ENCODE peak calls at places on chromosome 6, in seven cellular contexts. One of them, this sample, is unnamed.

GRCh38 chr6:23262864-23263263 is 693.5 kb downstream of the HDGFL1 start:
- DNase-seq in mucosa of descending colon: no peak
- DNase-seq in Panc1: no peak
- DNase-seq in hepatocyte: no peak
- DNase-seq in lower lobe of right lung: no peak
- DNase-seq in right cardiac atrium: no peak
- DNase-seq in colonic mucosa: no peak
- DNase-seq in this sample: no peak

GRCh38 chr6:30219244-30219643 is 6.0 kb upstream of the TRIM26 start:
- DNase-seq in mucosa of descending colon: peak; percentile 41
- DNase-seq in Panc1: peak; percentile 48
- DNase-seq in hepatocyte: peak; percentile 74
- DNase-seq in lower lobe of right lung: no peak
- DNase-seq in right cardiac atrium: no peak
- DNase-seq in colonic mucosa: peak; percentile 72
- DNase-seq in this sample: no peak

GRCh38 chr6:10151144-10151915 is 263.5 kb downstream of the TFAP2A start:
- DNase-seq in mucosa of descending colon: no peak
- DNase-seq in Panc1: no peak
- DNase-seq in hepatocyte: no peak
- DNase-seq in lower lobe of right lung: no peak
- DNase-seq in right cardiac atrium: no peak
- DNase-seq in colonic mucosa: no peak
- DNase-seq in this sample: no peak

GRCh38 chr6:71028236-71028876 is 71.5 kb upstream of the B3GAT2 start:
- DNase-seq in mucosa of descending colon: no peak
- DNase-seq in Panc1: no peak
- DNase-seq in hepatocyte: no peak
- DNase-seq in lower lobe of right lung: no peak
- DNase-seq in right cardiac atrium: no peak
- DNase-seq in colonic mucosa: no peak
- DNase-seq in this sample: no peak

GRCh38 chr6:25446815-25447569 is 167.8 kb downstream of the CARMIL1 start:
- DNase-seq in mucosa of descending colon: no peak
- DNase-seq in Panc1: no peak
- DNase-seq in hepatocyte: no peak
- DNase-seq in lower lobe of right lung: no peak
- DNase-seq in right cardiac atrium: no peak
- DNase-seq in colonic mucosa: no peak
- DNase-seq in this sample: no peak

GRCh38 chr6:11164717-11165646 is 53.5 kb upstream of the ERVFRD-1 start:
- DNase-seq in mucosa of descending colon: no peak
- DNase-seq in Panc1: no peak
- DNase-seq in hepatocyte: no peak
- DNase-seq in lower lobe of right lung: no peak
- DNase-seq in right cardiac atrium: no peak
- DNase-seq in colonic mucosa: no peak
- DNase-seq in this sample: no peak

GRCh38 chr6:144416244-144416643 is 131.1 kb downstream of the UTRN start:
- DNase-seq in mucosa of descending colon: no peak
- DNase-seq in Panc1: no peak
- DNase-seq in hepatocyte: no peak
- DNase-seq in lower lobe of right lung: no peak
- DNase-seq in right cardiac atrium: no peak
- DNase-seq in colonic mucosa: no peak
- DNase-seq in this sample: no peak

GRCh38 chr6:21263531-21264287 is 329.8 kb upstream of the SOX4 start:
- DNase-seq in mucosa of descending colon: no peak
- DNase-seq in Panc1: no peak
- DNase-seq in hepatocyte: peak; percentile 44
- DNase-seq in lower lobe of right lung: no peak
- DNase-seq in right cardiac atrium: no peak
- DNase-seq in colonic mucosa: no peak
- DNase-seq in this sample: no peak

GRCh38 chr6:45687570-45687969 is 309.8 kb upstream of the SUPT3H start:
- DNase-seq in mucosa of descending colon: no peak
- DNase-seq in Panc1: no peak
- DNase-seq in hepatocyte: no peak
- DNase-seq in lower lobe of right lung: no peak
- DNase-seq in right cardiac atrium: no peak
- DNase-seq in colonic mucosa: no peak
- DNase-seq in this sample: no peak

GRCh38 chr6:98871057-98871456 is 36.7 kb downstream of the POU3F2 start:
- DNase-seq in mucosa of descending colon: no peak
- DNase-seq in Panc1: no peak
- DNase-seq in hepatocyte: no peak
- DNase-seq in lower lobe of right lung: no peak
- DNase-seq in right cardiac atrium: no peak
- DNase-seq in colonic mucosa: no peak
- DNase-seq in this sample: no peak

GRCh38 chr6:169230923-169231789 is 22.5 kb downstream of the THBS2 start:
- DNase-seq in mucosa of descending colon: no peak
- DNase-seq in Panc1: no peak
- DNase-seq in hepatocyte: no peak
- DNase-seq in lower lobe of right lung: no peak
- DNase-seq in right cardiac atrium: peak; percentile 71
- DNase-seq in colonic mucosa: peak; percentile 16
- DNase-seq in this sample: peak; percentile 75

GRCh38 chr6:7628479-7628878 is 38.5 kb downstream of the SNRNP48 start:
- DNase-seq in mucosa of descending colon: no peak
- DNase-seq in Panc1: no peak
- DNase-seq in hepatocyte: no peak
- DNase-seq in lower lobe of right lung: no peak
- DNase-seq in right cardiac atrium: no peak
- DNase-seq in colonic mucosa: no peak
- DNase-seq in this sample: no peak

GRCh38 chr6:66900081-66900770 is 1193.2 kb upstream of the EYS start:
- DNase-seq in mucosa of descending colon: no peak
- DNase-seq in Panc1: no peak
- DNase-seq in hepatocyte: no peak
- DNase-seq in lower lobe of right lung: no peak
- DNase-seq in right cardiac atrium: no peak
- DNase-seq in colonic mucosa: no peak
- DNase-seq in this sample: no peak

GRCh38 chr6:28250747-28251146 is 1.3 kb downstream of the ZKSCAN4 start:
- DNase-seq in mucosa of descending colon: no peak
- DNase-seq in Panc1: no peak
- DNase-seq in hepatocyte: no peak
- DNase-seq in lower lobe of right lung: no peak
- DNase-seq in right cardiac atrium: no peak
- DNase-seq in colonic mucosa: no peak
- DNase-seq in this sample: no peak

GRCh38 chr6:28251648-28252506 is at the start of gene ZKSCAN4:
- DNase-seq in mucosa of descending colon: peak; percentile 69
- DNase-seq in Panc1: peak; percentile 81
- DNase-seq in hepatocyte: peak; percentile 93
- DNase-seq in lower lobe of right lung: peak; percentile 70
- DNase-seq in right cardiac atrium: peak; percentile 78
- DNase-seq in colonic mucosa: peak; percentile 87
- DNase-seq in this sample: peak; percentile 85

GRCh38 chr6:28257042-28257441 is 2.1 kb upstream of the NKAPL start:
- DNase-seq in mucosa of descending colon: no peak
- DNase-seq in Panc1: no peak
- DNase-seq in hepatocyte: no peak
- DNase-seq in lower lobe of right lung: no peak
- DNase-seq in right cardiac atrium: no peak
- DNase-seq in colonic mucosa: no peak
- DNase-seq in this sample: no peak

GRCh38 chr6:28252507-28252975 is 472 bp upstream of the ZKSCAN4 start:
- DNase-seq in mucosa of descending colon: no peak
- DNase-seq in Panc1: no peak
- DNase-seq in hepatocyte: no peak
- DNase-seq in lower lobe of right lung: no peak
- DNase-seq in right cardiac atrium: no peak
- DNase-seq in colonic mucosa: no peak
- DNase-seq in this sample: no peak

DNA sequence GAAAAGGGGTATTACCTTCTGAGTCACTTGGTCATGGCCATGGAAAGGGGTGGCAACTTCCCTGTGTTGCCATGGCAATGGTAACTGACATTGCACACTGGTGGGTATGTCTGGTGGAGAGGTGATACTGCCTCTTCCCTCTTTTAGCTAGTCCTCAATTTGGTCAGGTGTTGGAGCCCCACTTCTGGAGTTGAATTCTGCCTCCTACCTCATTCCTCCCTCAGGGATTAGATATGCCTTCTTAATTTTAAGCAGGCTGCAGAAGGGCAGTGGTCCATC is 2.2 kb upstream of the ZKSCAN4 start:
- DNase-seq in mucosa of descending colon: no peak
- DNase-seq in Panc1: no peak
- DNase-seq in hepatocyte: no peak
- DNase-seq in lower lobe of right lung: no peak
- DNase-seq in right cardiac atrium: no peak
- DNase-seq in colonic mucosa: no peak
- DNase-seq in this sample: no peak
- H3K4me1 ChIP-seq in mucosa of descending colon: peaks cover 9% of the 10 kb centered on the region
- H3K4me1 ChIP-seq in Panc1: peaks cover 11% of the 10 kb centered on the region
- H3K4me1 ChIP-seq in hepatocyte: peaks cover 11% of the 10 kb centered on the region
- H3K4me1 ChIP-seq in lower lobe of right lung: peaks cover 24% of the 10 kb centered on the region
- H3K4me1 ChIP-seq in right cardiac atrium: peaks cover under 1% of the 10 kb centered on the region
- H3K4me1 ChIP-seq in colonic mucosa: peaks cover 6% of the 10 kb centered on the region
- H3K4me1 ChIP-seq in this sample: no peaks in the 10 kb centered on the region

GRCh38 chr6:43016166-43016915 is 2.3 kb downstream of the KLHDC3 start:
- DNase-seq in mucosa of descending colon: no peak
- DNase-seq in Panc1: no peak
- DNase-seq in hepatocyte: no peak
- DNase-seq in lower lobe of right lung: no peak
- DNase-seq in right cardiac atrium: no peak
- DNase-seq in colonic mucosa: no peak
- DNase-seq in this sample: no peak
- H3K4me3 ChIP-seq in mucosa of descending colon: no peak overlapping the region
- H3K4me3 ChIP-seq in Panc1: no peak overlapping the region
- H3K4me3 ChIP-seq in hepatocyte: no peak overlapping the region
- H3K4me3 ChIP-seq in lower lobe of right lung: no peak overlapping the region
- H3K4me3 ChIP-seq in right cardiac atrium: no peak overlapping the region
- H3K4me3 ChIP-seq in colonic mucosa: no peak overlapping the region
- H3K4me3 ChIP-seq in this sample: no peak overlapping the region

GRCh38 chr6:39804666-39805065 is 12.5 kb downstream of the DAAM2 start:
- DNase-seq in mucosa of descending colon: no peak
- DNase-seq in Panc1: no peak
- DNase-seq in hepatocyte: peak; percentile 29
- DNase-seq in lower lobe of right lung: no peak
- DNase-seq in right cardiac atrium: no peak
- DNase-seq in colonic mucosa: no peak
- DNase-seq in this sample: no peak
- H3K4me1 ChIP-seq in mucosa of descending colon: peaks cover 3% of the 10 kb centered on the region
- H3K4me1 ChIP-seq in Panc1: no peaks in the 10 kb centered on the region
- H3K4me1 ChIP-seq in hepatocyte: peaks cover 9% of the 10 kb centered on the region
- H3K4me1 ChIP-seq in lower lobe of right lung: peaks cover 41% of the 10 kb centered on the region
- H3K4me1 ChIP-seq in right cardiac atrium: peaks cover 21% of the 10 kb centered on the region
- H3K4me1 ChIP-seq in colonic mucosa: no peaks in the 10 kb centered on the region
- H3K4me1 ChIP-seq in this sample: peaks cover 5% of the 10 kb centered on the region

GRCh38 chr6:138572200-138572875 is 73.0 kb upstream of the NHSL1 start:
- DNase-seq in mucosa of descending colon: peak; percentile 76
- DNase-seq in Panc1: no peak
- DNase-seq in hepatocyte: peak; percentile 90
- DNase-seq in lower lobe of right lung: peak; percentile 80
- DNase-seq in right cardiac atrium: peak; percentile 76
- DNase-seq in colonic mucosa: peak; percentile 81
- DNase-seq in this sample: peak; percentile 77
- H3K4me3 ChIP-seq in mucosa of descending colon: no peak overlapping the region
- H3K4me3 ChIP-seq in Panc1: peak overlapping the region; percentile 35
- H3K4me3 ChIP-seq in hepatocyte: peak overlapping the region; percentile 39
- H3K4me3 ChIP-seq in lower lobe of right lung: peak overlapping the region; percentile 44
- H3K4me3 ChIP-seq in right cardiac atrium: peak overlapping the region; percentile 84
- H3K4me3 ChIP-seq in colonic mucosa: peak overlapping the region; percentile 26
- H3K4me3 ChIP-seq in this sample: peak overlapping the region; percentile 82

DNA sequence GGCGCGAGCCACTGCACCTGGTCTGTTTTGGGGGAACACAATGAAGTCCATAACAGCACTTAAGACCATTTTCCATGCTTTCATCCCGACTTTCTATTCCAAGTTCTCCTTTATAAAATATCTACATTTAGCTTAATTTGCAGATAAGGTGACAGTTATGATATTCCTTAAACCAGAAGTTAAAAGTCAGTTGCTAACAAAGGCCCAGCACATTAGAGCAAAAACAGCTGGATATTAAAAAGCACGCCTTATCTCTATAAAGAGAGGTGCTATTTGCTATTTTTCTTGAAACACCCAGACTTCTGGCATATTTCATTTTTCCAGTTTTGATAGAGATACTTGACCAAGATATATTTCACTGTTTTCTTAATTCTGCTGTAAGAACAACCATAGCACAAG is 15.8 kb downstream of the OR2B2 start:
- DNase-seq in mucosa of descending colon: no peak
- DNase-seq in Panc1: no peak
- DNase-seq in hepatocyte: no peak
- DNase-seq in lower lobe of right lung: no peak
- DNase-seq in right cardiac atrium: no peak
- DNase-seq in colonic mucosa: no peak
- DNase-seq in this sample: no peak
- H3K4me1 ChIP-seq in mucosa of descending colon: peaks cover 5% of the 10 kb centered on the region
- H3K4me1 ChIP-seq in Panc1: peaks cover 18% of the 10 kb centered on the region
- H3K4me1 ChIP-seq in hepatocyte: peaks cover 9% of the 10 kb centered on the region
- H3K4me1 ChIP-seq in lower lobe of right lung: peaks cover 17% of the 10 kb centered on the region
- H3K4me1 ChIP-seq in right cardiac atrium: no peaks in the 10 kb centered on the region
- H3K4me1 ChIP-seq in colonic mucosa: no peaks in the 10 kb centered on the region
- H3K4me1 ChIP-seq in this sample: no peaks in the 10 kb centered on the region

GRCh38 chr6:117266948-117267347 is 1.6 kb downstream of the VGLL2 start:
- DNase-seq in mucosa of descending colon: no peak
- DNase-seq in Panc1: no peak
- DNase-seq in hepatocyte: no peak
- DNase-seq in lower lobe of right lung: no peak
- DNase-seq in right cardiac atrium: no peak
- DNase-seq in colonic mucosa: no peak
- DNase-seq in this sample: no peak

GRCh38 chr6:117265425-117266266 is at the start of gene VGLL2:
- DNase-seq in mucosa of descending colon: peak; percentile 59
- DNase-seq in Panc1: no peak
- DNase-seq in hepatocyte: peak; percentile 74
- DNase-seq in lower lobe of right lung: peak; percentile 54
- DNase-seq in right cardiac atrium: peak; percentile 78
- DNase-seq in colonic mucosa: peak; percentile 30
- DNase-seq in this sample: peak; percentile 80

GRCh38 chr6:117264487-117265424 is 602 bp upstream of the VGLL2 start:
- DNase-seq in mucosa of descending colon: peak; percentile 25
- DNase-seq in Panc1: no peak
- DNase-seq in hepatocyte: peak; percentile 19
- DNase-seq in lower lobe of right lung: no peak
- DNase-seq in right cardiac atrium: no peak
- DNase-seq in colonic mucosa: no peak
- DNase-seq in this sample: no peak

GRCh38 chr6:117267766-117268534 is 2.6 kb downstream of the VGLL2 start:
- DNase-seq in mucosa of descending colon: no peak
- DNase-seq in Panc1: no peak
- DNase-seq in hepatocyte: no peak
- DNase-seq in lower lobe of right lung: no peak
- DNase-seq in right cardiac atrium: peak; percentile 49
- DNase-seq in colonic mucosa: no peak
- DNase-seq in this sample: no peak

GRCh38 chr6:117266267-117266797 is 974 bp downstream of the VGLL2 start:
- DNase-seq in mucosa of descending colon: no peak
- DNase-seq in Panc1: no peak
- DNase-seq in hepatocyte: no peak
- DNase-seq in lower lobe of right lung: no peak
- DNase-seq in right cardiac atrium: no peak
- DNase-seq in colonic mucosa: no peak
- DNase-seq in this sample: no peak
- H3K4me3 ChIP-seq in mucosa of descending colon: no peak overlapping the region
- H3K4me3 ChIP-seq in Panc1: peak overlapping the region; percentile 54
- H3K4me3 ChIP-seq in hepatocyte: peak overlapping the region; percentile 70
- H3K4me3 ChIP-seq in lower lobe of right lung: peak overlapping the region; percentile 46
- H3K4me3 ChIP-seq in right cardiac atrium: peak overlapping the region; percentile 25
- H3K4me3 ChIP-seq in colonic mucosa: no peak overlapping the region
- H3K4me3 ChIP-seq in this sample: peak overlapping the region; percentile 39

This sample was measured in aorta.